ENCODE peak calls at places on chromosome 5, in ten cellular contexts. R, W, X, L, F, Q, J, I, O and V are unnamed samples.

GRCh38 chr5:172881691-172882370 is 47.8 kb downstream of the ERGIC1 start:
- DNase-seq in L (no peak), R (no peak), W (peak; percentile 10), Q (peak; percentile 86), I (no peak), F (no peak), O (peak; percentile 55), J (no peak), X (peak; percentile 87), V (no peak)

GRCh38 chr5:176538505-176538806 is 1.3 kb upstream of the RNF44 start:
- DNase-seq in J (no peak), O (no peak), X (no peak), L (no peak), W (no peak), Q (no peak), R (no peak), F (no peak), I (no peak), V (no peak)

GRCh38 chr5:18314192-18314778 is 680.0 kb downstream of the TAF11L14 start:
- DNase-seq in F (no peak), O (peak; percentile 20), W (peak; percentile 6), X (peak; percentile 16), I (no peak), Q (peak; percentile 20), L (no peak), J (peak; percentile 9), R (peak; percentile 25), V (no peak)

GRCh38 chr5:156149203-156149602 is 177.8 kb upstream of the SGCD start:
- DNase-seq in W (no peak), X (no peak), Q (peak; percentile 58), O (no peak), F (no peak), L (no peak), I (no peak), R (no peak), J (no peak), V (no peak)

GRCh38 chr5:42606464-42606869 is 150.2 kb upstream of the CCDC152 start:
- DNase-seq in L (no peak), Q (no peak), O (no peak), R (no peak), X (no peak), J (no peak), F (no peak), W (no peak), I (no peak), V (no peak)

GRCh38 chr5:77638204-77638762 is at the start of gene OTP:
- DNase-seq in R (no peak), O (no peak), I (no peak), L (no peak), J (no peak), Q (no peak), W (no peak), F (no peak), X (no peak), V (no peak)

GRCh38 chr5:100905259-100905914 is 2.3 kb upstream of the ST8SIA4 start:
- DNase-seq in O (no peak), L (no peak), W (no peak), I (no peak), X (no peak), R (no peak), J (no peak), F (no peak), Q (no peak), V (no peak)

GRCh38 chr5:40871177-40871576 is 30.0 kb downstream of the CARD6 start:
- DNase-seq in L (no peak), X (no peak), J (no peak), W (no peak), R (no peak), O (no peak), Q (peak; percentile 13), I (no peak), F (peak; percentile 53), V (no peak)

GRCh38 chr5:133899506-133899905 is 68.9 kb downstream of the C5orf15 start:
- DNase-seq in I (no peak), J (no peak), R (no peak), O (no peak), Q (no peak), F (no peak), X (no peak), L (no peak), W (no peak), V (no peak)

GRCh38 chr5:133895979-133896378 is 72.4 kb downstream of the C5orf15 start:
- DNase-seq in O (no peak), R (no peak), L (no peak), I (no peak), Q (no peak), F (no peak), X (no peak), J (no peak), W (no peak), V (no peak)

GRCh38 chr5:133896446-133896845 is 72.0 kb downstream of the C5orf15 start:
- DNase-seq in R (no peak), F (no peak), I (no peak), O (no peak), L (no peak), X (no peak), J (no peak), W (no peak), Q (no peak), V (no peak)

GRCh38 chr5:133896873-133897272 is 71.6 kb downstream of the C5orf15 start:
- DNase-seq in R (no peak), F (no peak), W (no peak), Q (no peak), X (no peak), I (no peak), O (no peak), J (no peak), L (no peak), V (no peak)

GRCh38 chr5:133897431-133897830 is 71.0 kb downstream of the C5orf15 start:
- DNase-seq in J (no peak), R (no peak), X (no peak), L (no peak), O (no peak), W (no peak), F (no peak), Q (no peak), I (no peak), V (no peak)
- TF ChIP-seq POLR2A in J (no peak), R (no peak), X (no peak), L (no peak), O (no peak), W (no peak), F (no peak), Q (no peak), I (no peak), V (no peak)

DNA sequence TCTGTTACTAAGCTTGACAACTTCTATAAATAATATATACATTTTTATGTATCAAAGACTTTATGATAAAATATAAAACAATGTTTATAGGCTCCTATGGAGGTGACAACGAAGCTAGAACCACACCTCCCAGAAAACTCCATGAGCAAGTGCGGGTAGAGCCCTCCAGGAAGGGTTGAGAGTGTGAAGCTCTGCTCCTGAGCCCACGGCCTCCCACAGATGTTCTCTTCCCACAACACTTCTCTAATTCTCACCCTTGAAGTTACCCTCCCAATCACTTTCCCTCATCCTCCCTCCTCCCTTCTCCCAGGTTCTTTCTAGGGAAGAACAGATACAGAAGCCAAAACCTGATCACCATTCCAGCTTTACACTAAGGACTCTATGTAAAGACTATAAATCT is 427.6 kb downstream of the SPOCK1 start:
- DNase-seq in J (no peak), X (no peak), O (no peak), R (no peak), F (no peak), I (no peak), L (no peak), Q (no peak), W (no peak), V (no peak)
- H3K4me1 ChIP-seq in J (no peaks in the 10 kb centered on the region), X (peaks cover 15% of the 10 kb centered on the region), O (no peaks in the 10 kb centered on the region), R (no peaks in the 10 kb centered on the region), F (no peaks in the 10 kb centered on the region), I (no peaks in the 10 kb centered on the region), L (no peaks in the 10 kb centered on the region), Q (no peaks in the 10 kb centered on the region), W (no peaks in the 10 kb centered on the region), V (peaks cover 16% of the 10 kb centered on the region)

GRCh38 chr5:109378095-109378494 is 31.7 kb downstream of the PJA2 start:
- DNase-seq in W (no peak), O (no peak), J (no peak), L (no peak), R (no peak), I (no peak), X (no peak), F (no peak), Q (no peak), V (no peak)
- TF ChIP-seq POLR2A in W (no peak), O (no peak), J (no peak), L (no peak), R (no peak), I (no peak), X (no peak), F (no peak), Q (no peak), V (no peak)

DNA sequence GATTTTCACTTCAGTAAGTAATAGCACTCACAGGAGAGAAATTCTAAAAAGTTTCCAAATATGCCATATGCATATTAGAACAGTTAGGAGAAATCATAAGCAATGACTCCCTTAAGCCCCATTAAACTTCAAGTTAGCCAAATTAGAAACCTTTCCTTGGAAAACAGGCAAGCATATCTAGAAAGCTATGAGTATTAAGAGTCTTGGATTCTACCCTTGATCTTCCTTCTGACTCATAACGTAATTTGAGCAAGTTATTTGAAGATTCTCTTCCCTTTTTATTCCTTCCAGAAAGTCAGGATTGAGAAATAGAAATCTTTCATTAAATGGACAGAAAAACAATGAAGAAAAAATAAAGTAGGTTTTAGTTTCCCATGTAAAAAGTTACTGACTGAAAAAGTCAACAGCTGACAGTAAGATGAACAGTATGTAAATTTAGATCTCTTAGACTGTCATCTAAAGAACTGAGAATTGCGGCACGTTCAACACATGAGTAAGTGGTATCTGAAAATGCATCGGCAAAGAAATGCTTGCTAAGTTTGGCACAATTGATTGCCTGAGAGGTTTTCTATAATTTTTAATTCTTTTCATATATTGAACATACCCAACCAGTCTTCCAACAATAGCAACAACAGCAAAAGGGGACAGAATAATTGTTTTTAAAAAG is 565.7 kb upstream of the FTMT start:
- DNase-seq in J (no peak), X (no peak), R (no peak), O (no peak), F (no peak), W (no peak), L (no peak), Q (peak; percentile 38), I (no peak), V (no peak)
- H3K4me1 ChIP-seq in J (no peaks in the 10 kb centered on the region), X (no peaks in the 10 kb centered on the region), R (no peaks in the 10 kb centered on the region), O (no peaks in the 10 kb centered on the region), F (no peaks in the 10 kb centered on the region), W (no peaks in the 10 kb centered on the region), L (no peaks in the 10 kb centered on the region), Q (no peaks in the 10 kb centered on the region), I (no peaks in the 10 kb centered on the region), V (no peaks in the 10 kb centered on the region)